ENCODE peak calls at places on chromosomes 5 and 9, in seven cellular contexts. One of them, this sample, is unnamed.

GRCh38 chr9:112884721-112885120 is 6.0 kb downstream of the SLC46A2 start:
- DNase-seq in NB4: no peak
- DNase-seq in sigmoid colon: no peak
- DNase-seq in right lobe of liver: no peak
- DNase-seq in uterus: no peak
- DNase-seq in IMR-90: no peak
- DNase-seq in A549: no peak
- DNase-seq in this sample: peak

GRCh38 chr9:119283118-119283794 is 86.0 kb downstream of the BRINP1 start:
- DNase-seq in IMR-90: no peak
- DNase-seq in right lobe of liver: no peak
- DNase-seq in A549: no peak
- DNase-seq in sigmoid colon: no peak
- DNase-seq in NB4: no peak
- DNase-seq in uterus: no peak
- DNase-seq in this sample: peak

GRCh38 chr5:54743997-54744788 is 226.6 kb downstream of the SNX18 start:
- DNase-seq in A549: peak
- DNase-seq in right lobe of liver: no peak
- DNase-seq in IMR-90: peak
- DNase-seq in sigmoid colon: no peak
- DNase-seq in uterus: no peak
- DNase-seq in NB4: peak
- DNase-seq in this sample: peak

GRCh38 chr9:3708751-3709150 is 182.9 kb upstream of the RFX3 start:
- DNase-seq in NB4: no peak
- DNase-seq in right lobe of liver: no peak
- DNase-seq in uterus: no peak
- DNase-seq in sigmoid colon: no peak
- DNase-seq in IMR-90: peak
- DNase-seq in A549: no peak
- DNase-seq in this sample: no peak

GRCh38 chr5:146681586-146681945 is 165.6 kb upstream of the GPR151 start:
- DNase-seq in A549: no peak
- DNase-seq in uterus: no peak
- DNase-seq in right lobe of liver: no peak
- DNase-seq in IMR-90: no peak
- DNase-seq in NB4: no peak
- DNase-seq in sigmoid colon: no peak
- DNase-seq in this sample: no peak

GRCh38 chr5:34886718-34887117 is 28.6 kb downstream of the RAD1 start:
- DNase-seq in right lobe of liver: no peak
- DNase-seq in IMR-90: no peak
- DNase-seq in sigmoid colon: no peak
- DNase-seq in uterus: no peak
- DNase-seq in NB4: no peak
- DNase-seq in A549: no peak
- DNase-seq in this sample: no peak

GRCh38 chr5:33240552-33240951 is 200.2 kb upstream of the TARS1 start:
- DNase-seq in sigmoid colon: no peak
- DNase-seq in NB4: no peak
- DNase-seq in IMR-90: no peak
- DNase-seq in A549: no peak
- DNase-seq in right lobe of liver: no peak
- DNase-seq in uterus: no peak
- DNase-seq in this sample: no peak

GRCh38 chr5:15014809-15015208 is 143.2 kb upstream of the ANKH start:
- DNase-seq in IMR-90: peak
- DNase-seq in NB4: no peak
- DNase-seq in sigmoid colon: no peak
- DNase-seq in right lobe of liver: peak
- DNase-seq in uterus: no peak
- DNase-seq in A549: peak
- DNase-seq in this sample: no peak

GRCh38 chr9:105158020-105158419 is 86.4 kb upstream of the SLC44A1 start:
- DNase-seq in uterus: no peak
- DNase-seq in sigmoid colon: no peak
- DNase-seq in IMR-90: no peak
- DNase-seq in NB4: no peak
- DNase-seq in A549: no peak
- DNase-seq in right lobe of liver: no peak
- DNase-seq in this sample: no peak

GRCh38 chr5:133427121-133427777 is 185.1 kb downstream of the FSTL4 start:
- DNase-seq in A549: no peak
- DNase-seq in uterus: no peak
- DNase-seq in right lobe of liver: no peak
- DNase-seq in IMR-90: peak
- DNase-seq in sigmoid colon: no peak
- DNase-seq in NB4: no peak
- DNase-seq in this sample: no peak

GRCh38 chr9:121288874-121289553 is 21.1 kb downstream of the GSN start:
- DNase-seq in right lobe of liver: no peak
- DNase-seq in A549: peak
- DNase-seq in NB4: no peak
- DNase-seq in uterus: peak
- DNase-seq in sigmoid colon: peak
- DNase-seq in IMR-90: peak
- DNase-seq in this sample: peak

GRCh38 chr9:93996863-93997262 is 41.7 kb upstream of the BARX1 start:
- DNase-seq in uterus: no peak
- DNase-seq in NB4: no peak
- DNase-seq in sigmoid colon: no peak
- DNase-seq in IMR-90: no peak
- DNase-seq in A549: peak
- DNase-seq in right lobe of liver: no peak
- DNase-seq in this sample: no peak

GRCh38 chr5:38157024-38157423 is 101.3 kb upstream of the EGFLAM start:
- DNase-seq in right lobe of liver: no peak
- DNase-seq in uterus: no peak
- DNase-seq in A549: no peak
- DNase-seq in sigmoid colon: no peak
- DNase-seq in NB4: no peak
- DNase-seq in IMR-90: no peak
- DNase-seq in this sample: no peak

GRCh38 chr5:77259479-77259878 is 49.0 kb downstream of the PDE8B start:
- DNase-seq in IMR-90: peak
- DNase-seq in A549: no peak
- DNase-seq in right lobe of liver: no peak
- DNase-seq in NB4: no peak
- DNase-seq in uterus: no peak
- DNase-seq in sigmoid colon: no peak
- DNase-seq in this sample: no peak

GRCh38 chr9:136363106-136363605 is 388 bp downstream of the DNLZ start:
- DNase-seq in IMR-90: peak
- DNase-seq in right lobe of liver: peak
- DNase-seq in A549: peak
- DNase-seq in sigmoid colon: peak
- DNase-seq in NB4: peak
- DNase-seq in uterus: peak
- DNase-seq in this sample: peak

GRCh38 chr9:83154821-83155220 is 91.9 kb upstream of the RASEF start:
- DNase-seq in uterus: no peak
- DNase-seq in NB4: no peak
- DNase-seq in IMR-90: no peak
- DNase-seq in A549: no peak
- DNase-seq in sigmoid colon: no peak
- DNase-seq in right lobe of liver: no peak
- DNase-seq in this sample: no peak

GRCh38 chr5:67770431-67771025 is 445.0 kb upstream of the PIK3R1 start:
- DNase-seq in IMR-90: no peak
- DNase-seq in uterus: no peak
- DNase-seq in NB4: peak
- DNase-seq in sigmoid colon: no peak
- DNase-seq in right lobe of liver: peak
- DNase-seq in A549: peak
- DNase-seq in this sample: no peak

GRCh38 chr5:59164041-59164830 is 581.4 kb downstream of the RAB3C start:
- DNase-seq in A549: no peak
- DNase-seq in NB4: no peak
- DNase-seq in IMR-90: peak
- DNase-seq in uterus: no peak
- DNase-seq in sigmoid colon: no peak
- DNase-seq in right lobe of liver: no peak
- DNase-seq in this sample: no peak

GRCh38 chr9:19782005-19782404 is 6.8 kb downstream of the SLC24A2 start:
- DNase-seq in right lobe of liver: no peak
- DNase-seq in uterus: no peak
- DNase-seq in IMR-90: no peak
- DNase-seq in NB4: peak
- DNase-seq in A549: peak
- DNase-seq in sigmoid colon: no peak
- DNase-seq in this sample: no peak

GRCh38 chr9:99109522-99109921 is 4.6 kb downstream of the TGFBR1 start:
- DNase-seq in NB4: peak
- DNase-seq in uterus: no peak
- DNase-seq in sigmoid colon: no peak
- DNase-seq in IMR-90: peak
- DNase-seq in right lobe of liver: no peak
- DNase-seq in A549: no peak
- DNase-seq in this sample: no peak

GRCh38 chr9:117771162-117771561 is 67.0 kb downstream of the TLR4 start:
- DNase-seq in NB4: no peak
- DNase-seq in IMR-90: no peak
- DNase-seq in sigmoid colon: no peak
- DNase-seq in uterus: no peak
- DNase-seq in right lobe of liver: no peak
- DNase-seq in A549: no peak
- DNase-seq in this sample: no peak

GRCh38 chr5:94360382-94360781 is 258.0 kb downstream of the KIAA0825 start:
- DNase-seq in NB4: no peak
- DNase-seq in IMR-90: no peak
- DNase-seq in sigmoid colon: no peak
- DNase-seq in right lobe of liver: no peak
- DNase-seq in A549: no peak
- DNase-seq in uterus: no peak
- DNase-seq in this sample: no peak

GRCh38 chr5:5497132-5497748 is 74.8 kb downstream of the ICE1 start:
- DNase-seq in NB4: peak
- DNase-seq in A549: peak
- DNase-seq in right lobe of liver: peak
- DNase-seq in uterus: peak
- DNase-seq in IMR-90: peak
- DNase-seq in sigmoid colon: peak
- DNase-seq in this sample: no peak

GRCh38 chr5:179313849-179314521 is 31.3 kb downstream of the ADAMTS2 start:
- DNase-seq in NB4: no peak
- DNase-seq in A549: no peak
- DNase-seq in sigmoid colon: peak
- DNase-seq in IMR-90: peak
- DNase-seq in right lobe of liver: peak
- DNase-seq in uterus: peak
- DNase-seq in this sample: peak

GRCh38 chr5:162785673-162786072 is 651.7 kb upstream of the CCNG1 start:
- DNase-seq in NB4: no peak
- DNase-seq in sigmoid colon: no peak
- DNase-seq in right lobe of liver: no peak
- DNase-seq in uterus: no peak
- DNase-seq in IMR-90: no peak
- DNase-seq in A549: no peak
- DNase-seq in this sample: no peak

GRCh38 chr5:75167345-75167744 is 69.3 kb downstream of the ANKRD31 start:
- DNase-seq in right lobe of liver: no peak
- DNase-seq in A549: peak
- DNase-seq in sigmoid colon: no peak
- DNase-seq in IMR-90: no peak
- DNase-seq in uterus: no peak
- DNase-seq in NB4: no peak
- DNase-seq in this sample: no peak

GRCh38 chr5:32190094-32190493 is 16.0 kb upstream of the GOLPH3 start:
- DNase-seq in sigmoid colon: peak
- DNase-seq in A549: no peak
- DNase-seq in right lobe of liver: no peak
- DNase-seq in NB4: no peak
- DNase-seq in uterus: no peak
- DNase-seq in IMR-90: peak
- DNase-seq in this sample: no peak

GRCh38 chr9:12162101-12162500 is 531.1 kb upstream of the TYRP1 start:
- DNase-seq in IMR-90: no peak
- DNase-seq in right lobe of liver: no peak
- DNase-seq in A549: no peak
- DNase-seq in uterus: no peak
- DNase-seq in sigmoid colon: no peak
- DNase-seq in NB4: no peak
- DNase-seq in this sample: no peak

GRCh38 chr9:95468791-95469190 is 48.0 kb downstream of the PTCH1 start:
- DNase-seq in NB4: no peak
- DNase-seq in right lobe of liver: no peak
- DNase-seq in A549: no peak
- DNase-seq in IMR-90: no peak
- DNase-seq in sigmoid colon: no peak
- DNase-seq in uterus: no peak
- DNase-seq in this sample: no peak

GRCh38 chr5:144913661-144914060 is 743.0 kb downstream of the KCTD16 start:
- DNase-seq in A549: no peak
- DNase-seq in right lobe of liver: no peak
- DNase-seq in NB4: no peak
- DNase-seq in sigmoid colon: no peak
- DNase-seq in uterus: no peak
- DNase-seq in IMR-90: no peak
- DNase-seq in this sample: no peak

GRCh38 chr9:129383005-129383414 is 204.9 kb upstream of the IER5L start:
- DNase-seq in A549: no peak
- DNase-seq in sigmoid colon: peak
- DNase-seq in NB4: no peak
- DNase-seq in uterus: no peak
- DNase-seq in right lobe of liver: peak
- DNase-seq in IMR-90: no peak
- DNase-seq in this sample: no peak
- TF ChIP-seq POLR2A in A549: no peak
- TF ChIP-seq POLR2A in sigmoid colon: no peak
- TF ChIP-seq POLR2A in NB4: no peak
- TF ChIP-seq POLR2A in uterus: no peak
- TF ChIP-seq POLR2A in right lobe of liver: no peak
- TF ChIP-seq POLR2A in IMR-90: no peak
- TF ChIP-seq POLR2A in this sample: no peak

GRCh38 chr5:99911971-99912370 is 623.2 kb upstream of the FAM174A start:
- DNase-seq in A549: no peak
- DNase-seq in IMR-90: no peak
- DNase-seq in sigmoid colon: no peak
- DNase-seq in NB4: no peak
- DNase-seq in uterus: no peak
- DNase-seq in right lobe of liver: no peak
- DNase-seq in this sample: no peak
- TF ChIP-seq CTCF in A549: no peak
- TF ChIP-seq CTCF in IMR-90: no peak
- TF ChIP-seq CTCF in sigmoid colon: no peak
- TF ChIP-seq CTCF in NB4: no peak
- TF ChIP-seq CTCF in uterus: no peak
- TF ChIP-seq CTCF in right lobe of liver: no peak
- TF ChIP-seq CTCF in this sample: no peak

GRCh38 chr5:52789867-52790266 is 2.2 kb downstream of the ITGA1 start:
- DNase-seq in uterus: no peak
- DNase-seq in IMR-90: no peak
- DNase-seq in right lobe of liver: no peak
- DNase-seq in NB4: no peak
- DNase-seq in sigmoid colon: no peak
- DNase-seq in A549: no peak
- DNase-seq in this sample: no peak
- H3K4me3 ChIP-seq in uterus: peak
- H3K4me3 ChIP-seq in IMR-90: peak
- H3K4me3 ChIP-seq in right lobe of liver: peak
- H3K4me3 ChIP-seq in NB4: no peak
- H3K4me3 ChIP-seq in sigmoid colon: peak
- H3K4me3 ChIP-seq in A549: no peak
- H3K4me3 ChIP-seq in this sample: no peak

GRCh38 chr5:139543423-139543991 is 17.6 kb upstream of the UBE2D2 start:
- DNase-seq in IMR-90: peak
- DNase-seq in A549: no peak
- DNase-seq in sigmoid colon: peak
- DNase-seq in right lobe of liver: peak
- DNase-seq in NB4: no peak
- DNase-seq in uterus: no peak
- DNase-seq in this sample: peak
- TF ChIP-seq POLR2A in IMR-90: no peak
- TF ChIP-seq POLR2A in A549: no peak
- TF ChIP-seq POLR2A in sigmoid colon: no peak
- TF ChIP-seq POLR2A in right lobe of liver: no peak
- TF ChIP-seq POLR2A in NB4: no peak
- TF ChIP-seq POLR2A in uterus: no peak
- TF ChIP-seq POLR2A in this sample: no peak

This sample was measured in lower leg skin.